ENCODE peak calls at places on chromosome 14, in nine cellular contexts. One of them, this sample, is unnamed. For H3K36me3 and H3K4me1, the result is how much of the 10 kb centered on the place peaks cover.

GRCh38 chr14:32846821-32847220 is 91.9 kb upstream of the NPAS3 start:
- DNase-seq in breast epithelium: no peak
- DNase-seq in uterus: no peak
- DNase-seq in neuronal stem cell: no peak
- DNase-seq in GM23248: peak
- DNase-seq in psoas muscle: no peak
- DNase-seq in ascending aorta: no peak
- DNase-seq in GM23338: no peak
- DNase-seq in CD4-positive, alpha-beta memory T cell: no peak
- DNase-seq in this sample: no peak

GRCh38 chr14:34064349-34064748 is 113.5 kb upstream of the EGLN3 start:
- DNase-seq in breast epithelium: peak
- DNase-seq in uterus: peak
- DNase-seq in neuronal stem cell: no peak
- DNase-seq in GM23248: peak
- DNase-seq in psoas muscle: peak
- DNase-seq in ascending aorta: peak
- DNase-seq in GM23338: no peak
- DNase-seq in CD4-positive, alpha-beta memory T cell: no peak
- DNase-seq in this sample: no peak

GRCh38 chr14:64979336-64980074 is 7.2 kb upstream of the FNTB start:
- DNase-seq in breast epithelium: no peak
- DNase-seq in uterus: no peak
- DNase-seq in neuronal stem cell: no peak
- DNase-seq in GM23248: peak
- DNase-seq in psoas muscle: no peak
- DNase-seq in ascending aorta: no peak
- DNase-seq in GM23338: peak
- DNase-seq in CD4-positive, alpha-beta memory T cell: no peak
- DNase-seq in this sample: peak

GRCh38 chr14:67510121-67510520 is 21.6 kb upstream of the TMEM229B start:
- DNase-seq in breast epithelium: no peak
- DNase-seq in uterus: no peak
- DNase-seq in neuronal stem cell: no peak
- DNase-seq in GM23248: peak
- DNase-seq in psoas muscle: no peak
- DNase-seq in ascending aorta: no peak
- DNase-seq in GM23338: no peak
- DNase-seq in CD4-positive, alpha-beta memory T cell: no peak
- DNase-seq in this sample: no peak

GRCh38 chr14:102527255-102528232 is 18.0 kb upstream of the ANKRD9 start:
- DNase-seq in breast epithelium: no peak
- DNase-seq in uterus: no peak
- DNase-seq in neuronal stem cell: no peak
- DNase-seq in GM23248: peak
- DNase-seq in psoas muscle: no peak
- DNase-seq in ascending aorta: no peak
- DNase-seq in GM23338: no peak
- DNase-seq in CD4-positive, alpha-beta memory T cell: no peak
- DNase-seq in this sample: no peak

GRCh38 chr14:78022059-78022458 is 148.1 kb upstream of the NRXN3 start:
- DNase-seq in breast epithelium: no peak
- DNase-seq in uterus: no peak
- DNase-seq in neuronal stem cell: peak
- DNase-seq in GM23248: peak
- DNase-seq in psoas muscle: peak
- DNase-seq in ascending aorta: no peak
- DNase-seq in GM23338: peak
- DNase-seq in CD4-positive, alpha-beta memory T cell: no peak
- DNase-seq in this sample: peak

GRCh38 chr14:19743256-19743655 is at the start of gene OR4Q3:
- DNase-seq in breast epithelium: no peak
- DNase-seq in uterus: no peak
- DNase-seq in neuronal stem cell: no peak
- DNase-seq in GM23248: no peak
- DNase-seq in psoas muscle: no peak
- DNase-seq in ascending aorta: no peak
- DNase-seq in GM23338: no peak
- DNase-seq in CD4-positive, alpha-beta memory T cell: no peak
- DNase-seq in this sample: no peak

GRCh38 chr14:72665259-72665658 is 228.6 kb downstream of the DPF3 start:
- DNase-seq in breast epithelium: no peak
- DNase-seq in uterus: no peak
- DNase-seq in neuronal stem cell: no peak
- DNase-seq in GM23248: peak
- DNase-seq in psoas muscle: no peak
- DNase-seq in ascending aorta: no peak
- DNase-seq in GM23338: no peak
- DNase-seq in CD4-positive, alpha-beta memory T cell: no peak
- DNase-seq in this sample: no peak

GRCh38 chr14:88533203-88533602 is 21.6 kb downstream of the PTPN21 start:
- DNase-seq in breast epithelium: no peak
- DNase-seq in uterus: no peak
- DNase-seq in neuronal stem cell: no peak
- DNase-seq in GM23248: no peak
- DNase-seq in psoas muscle: no peak
- DNase-seq in ascending aorta: no peak
- DNase-seq in GM23338: peak
- DNase-seq in CD4-positive, alpha-beta memory T cell: no peak
- DNase-seq in this sample: no peak

GRCh38 chr14:61462566-61463195 is 141.3 kb downstream of the PRKCH start:
- DNase-seq in breast epithelium: no peak
- DNase-seq in uterus: no peak
- DNase-seq in neuronal stem cell: no peak
- DNase-seq in GM23248: peak
- DNase-seq in psoas muscle: no peak
- DNase-seq in ascending aorta: no peak
- DNase-seq in GM23338: no peak
- DNase-seq in CD4-positive, alpha-beta memory T cell: no peak
- DNase-seq in this sample: no peak

GRCh38 chr14:89252887-89253532 is 164.0 kb downstream of the FOXN3 start:
- DNase-seq in breast epithelium: no peak
- DNase-seq in uterus: no peak
- DNase-seq in neuronal stem cell: no peak
- DNase-seq in GM23248: no peak
- DNase-seq in psoas muscle: peak
- DNase-seq in ascending aorta: peak
- DNase-seq in GM23338: peak
- DNase-seq in CD4-positive, alpha-beta memory T cell: no peak
- DNase-seq in this sample: no peak

GRCh38 chr14:23147676-23148075 is 28.6 kb upstream of the CEBPE start:
- DNase-seq in breast epithelium: no peak
- DNase-seq in uterus: peak
- DNase-seq in neuronal stem cell: no peak
- DNase-seq in GM23248: peak
- DNase-seq in psoas muscle: no peak
- DNase-seq in ascending aorta: no peak
- DNase-seq in GM23338: no peak
- DNase-seq in CD4-positive, alpha-beta memory T cell: no peak
- DNase-seq in this sample: no peak

GRCh38 chr14:61102549-61103466 is 121.8 kb downstream of the SLC38A6 start:
- DNase-seq in breast epithelium: no peak
- DNase-seq in uterus: no peak
- DNase-seq in neuronal stem cell: no peak
- DNase-seq in GM23248: peak
- DNase-seq in psoas muscle: no peak
- DNase-seq in ascending aorta: no peak
- DNase-seq in GM23338: no peak
- DNase-seq in CD4-positive, alpha-beta memory T cell: no peak
- DNase-seq in this sample: no peak

GRCh38 chr14:73714656-73715081 is 485 bp upstream of the PNMA1 start:
- DNase-seq in breast epithelium: no peak
- DNase-seq in uterus: no peak
- DNase-seq in neuronal stem cell: no peak
- DNase-seq in GM23248: peak
- DNase-seq in psoas muscle: no peak
- DNase-seq in ascending aorta: no peak
- DNase-seq in GM23338: no peak
- DNase-seq in CD4-positive, alpha-beta memory T cell: no peak
- DNase-seq in this sample: no peak

GRCh38 chr14:98290596-98290995 is 981.4 kb downstream of the BCL11B start:
- DNase-seq in breast epithelium: no peak
- DNase-seq in uterus: no peak
- DNase-seq in neuronal stem cell: no peak
- DNase-seq in GM23248: peak
- DNase-seq in psoas muscle: no peak
- DNase-seq in ascending aorta: no peak
- DNase-seq in GM23338: no peak
- DNase-seq in CD4-positive, alpha-beta memory T cell: no peak
- DNase-seq in this sample: no peak

GRCh38 chr14:92026548-92027190 is 13.2 kb downstream of the TRIP11 start:
- DNase-seq in breast epithelium: no peak
- DNase-seq in uterus: no peak
- DNase-seq in neuronal stem cell: no peak
- DNase-seq in GM23248: no peak
- DNase-seq in psoas muscle: no peak
- DNase-seq in ascending aorta: no peak
- DNase-seq in GM23338: no peak
- DNase-seq in CD4-positive, alpha-beta memory T cell: no peak
- DNase-seq in this sample: no peak
- H3K36me3 ChIP-seq in breast epithelium: under half
- H3K36me3 ChIP-seq in uterus: under half
- H3K36me3 ChIP-seq in neuronal stem cell: half or more
- H3K36me3 ChIP-seq in GM23248: half or more
- H3K36me3 ChIP-seq in psoas muscle: half or more
- H3K36me3 ChIP-seq in ascending aorta: under half
- H3K36me3 ChIP-seq in GM23338: under half
- H3K36me3 ChIP-seq in CD4-positive, alpha-beta memory T cell: under half
- H3K36me3 ChIP-seq in this sample: under half

GRCh38 chr14:105399441-105399775 is 1.1 kb downstream of the TEX22 start:
- DNase-seq in breast epithelium: no peak
- DNase-seq in uterus: no peak
- DNase-seq in neuronal stem cell: no peak
- DNase-seq in GM23248: no peak
- DNase-seq in psoas muscle: no peak
- DNase-seq in ascending aorta: no peak
- DNase-seq in GM23338: no peak
- DNase-seq in CD4-positive, alpha-beta memory T cell: no peak
- DNase-seq in this sample: no peak
- H3K4me3 ChIP-seq in breast epithelium: peak
- H3K4me3 ChIP-seq in uterus: no peak
- H3K4me3 ChIP-seq in neuronal stem cell: no peak
- H3K4me3 ChIP-seq in GM23248: peak
- H3K4me3 ChIP-seq in psoas muscle: peak
- H3K4me3 ChIP-seq in ascending aorta: no peak
- H3K4me3 ChIP-seq in GM23338: peak
- H3K4me3 ChIP-seq in CD4-positive, alpha-beta memory T cell: peak
- H3K4me3 ChIP-seq in this sample: peak

GRCh38 chr14:24401810-24402702 is 3.3 kb downstream of the NYNRIN start:
- DNase-seq in breast epithelium: no peak
- DNase-seq in uterus: no peak
- DNase-seq in neuronal stem cell: no peak
- DNase-seq in GM23248: no peak
- DNase-seq in psoas muscle: no peak
- DNase-seq in ascending aorta: no peak
- DNase-seq in GM23338: no peak
- DNase-seq in CD4-positive, alpha-beta memory T cell: no peak
- DNase-seq in this sample: no peak

GRCh38 chr14:24399981-24400718 is 1.3 kb downstream of the NYNRIN start:
- DNase-seq in breast epithelium: no peak
- DNase-seq in uterus: no peak
- DNase-seq in neuronal stem cell: no peak
- DNase-seq in GM23248: no peak
- DNase-seq in psoas muscle: no peak
- DNase-seq in ascending aorta: no peak
- DNase-seq in GM23338: no peak
- DNase-seq in CD4-positive, alpha-beta memory T cell: no peak
- DNase-seq in this sample: no peak

GRCh38 chr14:24397639-24398297 is 1.0 kb upstream of the NYNRIN start:
- DNase-seq in breast epithelium: no peak
- DNase-seq in uterus: no peak
- DNase-seq in neuronal stem cell: no peak
- DNase-seq in GM23248: no peak
- DNase-seq in psoas muscle: no peak
- DNase-seq in ascending aorta: no peak
- DNase-seq in GM23338: no peak
- DNase-seq in CD4-positive, alpha-beta memory T cell: no peak
- DNase-seq in this sample: no peak

GRCh38 chr14:24398298-24398942 is 383 bp upstream of the NYNRIN start:
- DNase-seq in breast epithelium: no peak
- DNase-seq in uterus: peak
- DNase-seq in neuronal stem cell: peak
- DNase-seq in GM23248: no peak
- DNase-seq in psoas muscle: no peak
- DNase-seq in ascending aorta: no peak
- DNase-seq in GM23338: peak
- DNase-seq in CD4-positive, alpha-beta memory T cell: no peak
- DNase-seq in this sample: no peak

GRCh38 chr14:24398943-24399801 is at the start of gene NYNRIN:
- DNase-seq in breast epithelium: no peak
- DNase-seq in uterus: peak
- DNase-seq in neuronal stem cell: peak
- DNase-seq in GM23248: peak
- DNase-seq in psoas muscle: peak
- DNase-seq in ascending aorta: peak
- DNase-seq in GM23338: peak
- DNase-seq in CD4-positive, alpha-beta memory T cell: peak
- DNase-seq in this sample: peak
- H3K4me1 ChIP-seq in breast epithelium: under half
- H3K4me1 ChIP-seq in uterus: under half
- H3K4me1 ChIP-seq in neuronal stem cell: under half
- H3K4me1 ChIP-seq in GM23248: under half
- H3K4me1 ChIP-seq in psoas muscle: under half
- H3K4me1 ChIP-seq in ascending aorta: under half
- H3K4me1 ChIP-seq in GM23338: under half
- H3K4me1 ChIP-seq in CD4-positive, alpha-beta memory T cell: under half
- H3K4me1 ChIP-seq in this sample: under half

DNA sequence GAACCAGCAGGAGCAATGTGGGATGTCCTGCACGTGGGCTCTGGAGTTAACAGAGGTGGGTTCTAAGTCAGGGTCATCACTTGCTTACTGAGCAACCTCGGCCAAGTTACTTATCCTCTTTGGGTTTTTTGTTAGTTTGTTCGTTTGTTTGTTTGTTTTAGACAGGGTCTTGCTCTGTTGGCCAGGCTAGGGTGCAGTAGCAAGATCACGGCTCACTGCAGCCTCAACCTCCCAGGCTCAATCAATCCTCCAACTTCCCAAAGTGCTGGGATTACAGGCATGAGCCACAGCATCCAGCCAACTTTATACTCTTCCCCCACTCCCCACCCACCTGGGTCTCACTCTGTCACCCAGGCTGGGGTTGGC is 78.4 kb downstream of the SETD3 start:
- DNase-seq in breast epithelium: no peak
- DNase-seq in uterus: no peak
- DNase-seq in neuronal stem cell: no peak
- DNase-seq in GM23248: no peak
- DNase-seq in psoas muscle: no peak
- DNase-seq in ascending aorta: no peak
- DNase-seq in GM23338: no peak
- DNase-seq in CD4-positive, alpha-beta memory T cell: no peak
- DNase-seq in this sample: no peak
- H3K36me3 ChIP-seq in breast epithelium: under half
- H3K36me3 ChIP-seq in uterus: under half
- H3K36me3 ChIP-seq in neuronal stem cell: half or more
- H3K36me3 ChIP-seq in GM23248: under half
- H3K36me3 ChIP-seq in psoas muscle: half or more
- H3K36me3 ChIP-seq in ascending aorta: half or more
- H3K36me3 ChIP-seq in GM23338: under half
- H3K36me3 ChIP-seq in CD4-positive, alpha-beta memory T cell: under half
- H3K36me3 ChIP-seq in this sample: under half